ENCODE peak calls at places on chromosome 14, in seven cellular contexts. S is PC-3; P is body of pancreas; J is tibial artery; H is heart left ventricle; K is fibroblast of lung; V is CD8-positive, alpha-beta T cell. Y is an unnamed sample.

GRCh38 chr14:68544150-68544892 is 248.5 kb downstream of the ZFP36L1 start:
- DNase-seq in S (peak; percentile 23), P (peak; percentile 76), J (peak; percentile 94), H (peak; percentile 63), K (peak; percentile 99), V (no peak), Y (peak; percentile 99)

GRCh38 chr14:42391146-42391821 is 784.6 kb downstream of the LRFN5 start:
- DNase-seq in S (no peak), P (no peak), J (no peak), H (no peak), K (no peak), V (no peak), Y (no peak)

GRCh38 chr14:80446356-80446755 is 235.1 kb upstream of the DIO2 start:
- DNase-seq in S (no peak), P (no peak), J (no peak), H (no peak), K (peak; percentile 17), V (no peak), Y (no peak)

GRCh38 chr14:37019488-37019887 is 152.9 kb downstream of the SLC25A21 start:
- DNase-seq in S (no peak), P (no peak), J (no peak), H (no peak), K (no peak), V (no peak), Y (no peak)

GRCh38 chr14:100803694-100804075 is 22.2 kb upstream of the MEG3 start:
- DNase-seq in S (no peak), P (no peak), J (no peak), H (no peak), K (no peak), V (no peak), Y (no peak)

GRCh38 chr14:39641224-39641623 is 209.0 kb upstream of the FBXO33 start:
- DNase-seq in S (no peak), P (no peak), J (no peak), H (no peak), K (no peak), V (no peak), Y (no peak)

GRCh38 chr14:73059326-73059725 is 992 bp downstream of the RBM25 start:
- DNase-seq in S (no peak), P (no peak), J (no peak), H (no peak), K (peak; percentile 28), V (no peak), Y (no peak)

GRCh38 chr14:72178517-72178916 is 246.3 kb downstream of the RGS6 start:
- DNase-seq in S (no peak), P (no peak), J (no peak), H (no peak), K (no peak), V (no peak), Y (no peak)

GRCh38 chr14:85594217-85594616 is 64.3 kb downstream of the FLRT2 start:
- DNase-seq in S (no peak), P (no peak), J (no peak), H (no peak), K (no peak), V (no peak), Y (no peak)

GRCh38 chr14:76929927-76930326 is 98.6 kb downstream of the IRF2BPL start:
- DNase-seq in S (no peak), P (no peak), J (no peak), H (peak; percentile 58), K (no peak), V (peak; percentile 47), Y (no peak)

GRCh38 chr14:76698191-76698590 is 63.1 kb upstream of the VASH1 start:
- DNase-seq in S (no peak), P (no peak), J (no peak), H (no peak), K (no peak), V (no peak), Y (no peak)

GRCh38 chr14:59189281-59189821 is 884 bp downstream of the DAAM1 start:
- DNase-seq in S (peak; percentile 52), P (peak; percentile 35), J (peak; percentile 68), H (peak; percentile 36), K (no peak), V (no peak), Y (peak; percentile 5)

GRCh38 chr14:22180045-22180444 is 409.0 kb downstream of the DAD1 start:
- DNase-seq in S (no peak), P (no peak), J (no peak), H (no peak), K (no peak), V (no peak), Y (no peak)

GRCh38 chr14:41859336-41859735 is 252.7 kb downstream of the LRFN5 start:
- DNase-seq in S (peak; percentile 3), P (no peak), J (no peak), H (no peak), K (peak; percentile 64), V (no peak), Y (no peak)

GRCh38 chr14:99037777-99038176 is 234.2 kb downstream of the BCL11B start:
- DNase-seq in S (no peak), P (no peak), J (no peak), H (no peak), K (no peak), V (no peak), Y (no peak)

GRCh38 chr14:93301821-93302447 is 30.9 kb downstream of the BTBD7 start:
- DNase-seq in S (peak; percentile 55), P (no peak), J (no peak), H (no peak), K (no peak), V (no peak), Y (peak; percentile 32)

GRCh38 chr14:100471451-100472093 is 115.6 kb downstream of the BEGAIN start:
- DNase-seq in S (peak; percentile 78), P (no peak), J (no peak), H (no peak), K (no peak), V (no peak), Y (no peak)

GRCh38 chr14:76644875-76645518 is 116.3 kb upstream of the VASH1 start:
- DNase-seq in S (peak; percentile 50), P (peak; percentile 23), J (no peak), H (peak; percentile 45), K (peak; percentile 15), V (no peak), Y (peak; percentile 18)

GRCh38 chr14:101476931-101477553 is 84.3 kb upstream of the DIO3 start:
- DNase-seq in S (peak; percentile 97), P (peak; percentile 86), J (peak; percentile 60), H (no peak), K (no peak), V (no peak), Y (no peak)

GRCh38 chr14:29446971-29447370 is 480.7 kb downstream of the PRKD1 start:
- DNase-seq in S (no peak), P (no peak), J (no peak), H (no peak), K (no peak), V (no peak), Y (no peak)

GRCh38 chr14:90534838-90535555 is 138.2 kb downstream of the CALM1 start:
- DNase-seq in S (no peak), P (no peak), J (no peak), H (no peak), K (no peak), V (no peak), Y (no peak)

GRCh38 chr14:100537701-100538565 is 49.3 kb downstream of the BEGAIN start:
- DNase-seq in S (no peak), P (peak; percentile 13), J (peak; percentile 62), H (peak; percentile 21), K (no peak), V (no peak), Y (no peak)

GRCh38 chr14:65834812-65835211 is 422.3 kb downstream of the FUT8 start:
- DNase-seq in S (no peak), P (no peak), J (no peak), H (no peak), K (no peak), V (no peak), Y (no peak)

GRCh38 chr14:69955855-69956567 is 76.8 kb downstream of the SMOC1 start:
- DNase-seq in S (no peak), P (no peak), J (no peak), H (no peak), K (no peak), V (no peak), Y (no peak)

GRCh38 chr14:28515571-28515970 is 251.0 kb upstream of the FOXG1 start:
- DNase-seq in S (peak; percentile 83), P (no peak), J (no peak), H (no peak), K (peak; percentile 70), V (no peak), Y (peak; percentile 11)

GRCh38 chr14:79986251-79986650 is 225.1 kb downstream of the DIO2 start:
- DNase-seq in S (no peak), P (no peak), J (no peak), H (no peak), K (no peak), V (no peak), Y (peak; percentile 54)

GRCh38 chr14:21267431-21267845 is 1.8 kb downstream of the HNRNPC start:
- DNase-seq in S (peak; percentile 27), P (no peak), J (no peak), H (no peak), K (no peak), V (no peak), Y (no peak)

GRCh38 chr14:91774138-91775096 is 42.5 kb upstream of the CATSPERB start:
- DNase-seq in S (no peak), P (no peak), J (no peak), H (no peak), K (no peak), V (no peak), Y (no peak)
- H3K36me3 ChIP-seq in S (no peaks in the 10 kb centered on the region), P (no peaks in the 10 kb centered on the region), J (peaks cover 18% of the 10 kb centered on the region), H (no peaks in the 10 kb centered on the region), K (no peaks in the 10 kb centered on the region), V (no peaks in the 10 kb centered on the region), Y (no peaks in the 10 kb centered on the region)

GRCh38 chr14:54642950-54643695 is 76.2 kb downstream of the SAMD4A start:
- DNase-seq in S (peak; percentile 46), P (no peak), J (no peak), H (no peak), K (peak; percentile 67), V (no peak), Y (no peak)
- TF ChIP-seq CTCF in S (peak; percentile 63), P (no peak), J (peak; percentile 14), H (no peak), K (peak; percentile 46), V (no peak), Y (peak; percentile 55)

DNA sequence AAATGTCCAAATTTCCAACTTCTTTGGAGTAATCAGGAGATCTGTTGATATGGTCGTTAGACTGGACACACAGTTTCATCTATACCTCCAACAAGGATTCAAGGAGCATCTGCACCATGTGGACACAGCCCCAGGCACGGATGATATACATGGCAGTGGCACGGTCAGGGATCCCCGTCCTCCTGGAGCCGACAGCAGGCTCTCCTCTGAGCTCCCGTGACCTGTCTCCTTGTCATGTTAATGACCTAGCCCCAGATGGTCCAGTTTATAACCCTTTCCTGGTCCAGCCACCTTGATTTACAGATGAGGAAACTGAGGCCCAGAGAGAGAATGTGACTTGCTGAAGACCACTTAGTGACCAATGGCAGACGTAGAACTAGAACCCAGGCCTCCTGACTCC is 16.5 kb upstream of the SERPINA4 start:
- DNase-seq in S (no peak), P (no peak), J (no peak), H (no peak), K (no peak), V (no peak), Y (no peak)
- H3K36me3 ChIP-seq in S (no peaks in the 10 kb centered on the region), P (no peaks in the 10 kb centered on the region), J (no peaks in the 10 kb centered on the region), H (no peaks in the 10 kb centered on the region), K (no peaks in the 10 kb centered on the region), V (no peaks in the 10 kb centered on the region), Y (no peaks in the 10 kb centered on the region)

DNA sequence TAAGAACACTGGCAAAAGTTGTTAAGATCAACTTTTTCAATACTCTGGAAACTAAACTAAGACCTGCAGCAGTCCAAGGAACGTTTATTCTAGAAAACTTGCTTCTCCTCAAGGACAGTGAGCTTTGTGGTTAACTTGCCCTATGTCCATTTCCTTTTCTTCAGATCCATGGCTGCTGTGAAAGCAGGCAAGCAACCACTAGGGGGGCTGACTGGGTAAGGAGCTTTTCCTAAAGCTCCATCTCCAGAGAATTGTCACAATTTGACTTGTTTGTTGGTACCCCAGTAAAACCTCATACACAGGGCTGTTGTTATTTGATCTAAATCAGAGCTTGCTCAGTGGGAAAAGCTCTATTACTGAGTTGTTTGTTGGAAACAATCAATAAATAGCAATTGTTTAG is 10.1 kb upstream of the RPL10L start:
- DNase-seq in S (peak; percentile 3), P (no peak), J (no peak), H (no peak), K (no peak), V (no peak), Y (peak; percentile 6)
- TF ChIP-seq CTCF in S (peak; percentile 45), P (no peak), J (no peak), H (no peak), K (no peak), V (no peak), Y (peak; percentile 76)